ENCODE peak calls at places on chromosomes 13 and 19, in six cellular contexts. G, M, O, E, F and J are unnamed samples.

GRCh38 chr19:11479090-11479469 is 1.8 kb downstream of the ELAVL3 start:
- DNase-seq in F (no peak), M (no peak), O (no peak), E (no peak), G (no peak), J (no peak)

GRCh38 chr13:102042746-102043145 is 359.1 kb downstream of the FGF14 start:
- DNase-seq in F (no peak), E (no peak), M (no peak), O (no peak), G (no peak), J (no peak)

GRCh38 chr13:27619093-27619705 is 1.1 kb downstream of the LNX2 start:
- DNase-seq in G (no peak), M (peak; percentile 76), E (peak; percentile 72), F (no peak), O (no peak), J (no peak)

GRCh38 chr13:88802886-88803285 is 1131.7 kb downstream of the SLITRK5 start:
- DNase-seq in E (no peak), M (peak; percentile 9), O (peak; percentile 57), F (no peak), G (no peak), J (no peak)

GRCh38 chr19:9757544-9758501 is 10.7 kb downstream of the ZNF846 start:
- DNase-seq in O (peak; percentile 50), E (peak; percentile 12), F (no peak), G (no peak), M (peak; percentile 4), J (no peak)

GRCh38 chr13:105541565-105541964 is 993.9 kb downstream of the EFNB2 start:
- DNase-seq in F (no peak), G (no peak), M (no peak), O (no peak), E (no peak), J (no peak)

GRCh38 chr13:70183041-70183440 is 74.8 kb upstream of the KLHL1 start:
- DNase-seq in M (peak; percentile 60), F (no peak), O (peak; percentile 60), G (peak; percentile 0), E (no peak), J (no peak)

GRCh38 chr13:35871561-35871960 is 259.6 kb downstream of the DCLK1 start:
- DNase-seq in G (no peak), F (no peak), M (no peak), O (no peak), E (no peak), J (no peak)

GRCh38 chr19:23790641-23791488 is 32.2 kb upstream of the ZNF681 start:
- DNase-seq in M (no peak), G (no peak), E (no peak), F (no peak), O (no peak), J (no peak)

GRCh38 chr13:113802090-113802531 is 43.1 kb downstream of the TMEM255B start:
- DNase-seq in O (peak; percentile 89), E (peak; percentile 85), G (peak; percentile 31), F (no peak), M (peak; percentile 72), J (no peak)

GRCh38 chr19:38224014-38224862 is at the start of gene DPF1:
- DNase-seq in F (peak; percentile 54), G (peak; percentile 92), O (peak; percentile 92), M (peak; percentile 69), E (peak; percentile 87), J (peak; percentile 96)

GRCh38 chr19:46927106-46927505 is 66.3 kb downstream of the ARHGAP35 start:
- DNase-seq in F (no peak), E (no peak), G (no peak), O (no peak), M (no peak), J (no peak)

GRCh38 chr13:47179321-47179720 is 282.5 kb upstream of the HTR2A start:
- DNase-seq in F (no peak), E (no peak), O (no peak), M (no peak), G (no peak), J (no peak)

GRCh38 chr13:39538826-39539555 is 64.0 kb downstream of the LHFPL6 start:
- DNase-seq in G (no peak), F (no peak), O (no peak), M (peak; percentile 80), E (peak; percentile 36), J (no peak)

GRCh38 chr13:41458939-41459753 is 1.8 kb downstream of the RGCC start:
- DNase-seq in E (peak; percentile 84), G (peak; percentile 49), F (peak; percentile 28), M (peak; percentile 29), O (peak; percentile 49), J (peak; percentile 88)

GRCh38 chr13:36915106-36915505 is 4.9 kb downstream of the SMAD9 start:
- DNase-seq in M (no peak), O (peak; percentile 25), F (no peak), G (no peak), E (no peak), J (no peak)

GRCh38 chr13:79225487-79226232 is 180.4 kb downstream of the RBM26 start:
- DNase-seq in G (peak; percentile 3), O (peak; percentile 37), M (no peak), E (peak; percentile 22), F (no peak), J (no peak)

GRCh38 chr13:100203696-100204367 is 114.9 kb downstream of the PCCA start:
- DNase-seq in G (no peak), F (no peak), O (no peak), M (peak; percentile 89), E (peak; percentile 52), J (no peak)

GRCh38 chr13:33917135-33917534 is 99.2 kb downstream of the RFC3 start:
- DNase-seq in E (no peak), M (no peak), O (no peak), G (no peak), F (no peak), J (no peak)

GRCh38 chr13:23718916-23719470 is 148.8 kb downstream of the TNFRSF19 start:
- DNase-seq in E (no peak), G (no peak), O (no peak), M (no peak), F (no peak), J (no peak)

GRCh38 chr13:73058741-73059459 is at the start of gene KLF5:
- DNase-seq in E (peak; percentile 98), G (peak; percentile 97), F (peak; percentile 94), M (peak; percentile 94), O (peak; percentile 98), J (peak; percentile 97)
- H3K4me2 ChIP-seq in E (peak within 1 kb of the TSS; percentile 95), G (peak within 1 kb of the TSS; percentile 95), F (peak within 1 kb of the TSS; percentile 90), M (peak within 1 kb of the TSS; percentile 95), O (peak within 1 kb of the TSS; percentile 88), J (peak within 1 kb of the TSS; percentile 70)

DNA sequence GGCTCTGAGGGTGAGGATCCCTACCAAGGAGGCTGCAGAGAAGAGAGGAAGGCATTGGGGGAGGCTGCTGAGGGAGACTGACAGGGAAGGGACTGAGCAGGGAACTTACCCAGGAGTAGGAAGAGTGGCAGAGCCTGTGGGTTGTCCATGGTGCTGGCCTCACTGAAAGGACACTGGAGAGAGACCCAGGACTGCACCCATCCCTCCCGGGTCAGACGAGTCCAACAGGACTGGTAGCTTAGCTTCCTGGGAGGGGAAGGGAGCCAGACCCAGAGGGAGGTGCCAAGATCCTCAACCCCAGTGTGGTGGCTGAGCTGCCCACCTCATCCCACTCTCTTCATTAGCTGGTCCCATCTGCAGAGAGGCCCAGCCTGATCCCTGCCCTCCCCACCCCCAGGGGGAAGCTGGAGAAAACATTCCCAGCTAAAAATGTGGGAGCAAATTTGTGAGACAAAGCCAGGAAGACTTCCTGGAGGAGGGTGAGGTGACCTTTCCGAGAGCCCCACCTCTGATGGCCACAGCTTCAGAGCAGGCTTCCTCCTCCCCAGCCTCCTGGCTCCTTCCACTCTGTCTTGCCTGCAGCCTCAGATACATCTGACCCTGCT is at the start of gene VSIG10L:
- DNase-seq in M (no peak), G (no peak), O (peak; percentile 18), F (no peak), E (no peak), J (peak; percentile 55)
- H3K27ac ChIP-seq in M (no peak within 1 kb of the TSS), G (peak within 1 kb of the TSS; percentile 86), O (no peak within 1 kb of the TSS), F (no peak within 1 kb of the TSS), E (no peak within 1 kb of the TSS), J (no peak within 1 kb of the TSS)

GRCh38 chr19:49129238-49129583 is 9.9 kb downstream of the PPFIA3 start:
- DNase-seq in O (peak; percentile 31), M (no peak), E (no peak), F (no peak), G (no peak), J (no peak)

GRCh38 chr19:49128545-49129237 is 9.3 kb downstream of the PPFIA3 start:
- DNase-seq in O (no peak), F (no peak), M (no peak), G (no peak), E (no peak), J (no peak)

GRCh38 chr19:49127674-49128544 is 8.6 kb downstream of the PPFIA3 start:
- DNase-seq in F (peak; percentile 95), O (peak; percentile 98), M (peak; percentile 92), E (peak; percentile 98), G (peak; percentile 99), J (peak; percentile 100)

GRCh38 chr19:49126575-49126974 is 7.2 kb downstream of the PPFIA3 start:
- DNase-seq in E (no peak), G (no peak), M (no peak), O (no peak), F (no peak), J (no peak)

DNA sequence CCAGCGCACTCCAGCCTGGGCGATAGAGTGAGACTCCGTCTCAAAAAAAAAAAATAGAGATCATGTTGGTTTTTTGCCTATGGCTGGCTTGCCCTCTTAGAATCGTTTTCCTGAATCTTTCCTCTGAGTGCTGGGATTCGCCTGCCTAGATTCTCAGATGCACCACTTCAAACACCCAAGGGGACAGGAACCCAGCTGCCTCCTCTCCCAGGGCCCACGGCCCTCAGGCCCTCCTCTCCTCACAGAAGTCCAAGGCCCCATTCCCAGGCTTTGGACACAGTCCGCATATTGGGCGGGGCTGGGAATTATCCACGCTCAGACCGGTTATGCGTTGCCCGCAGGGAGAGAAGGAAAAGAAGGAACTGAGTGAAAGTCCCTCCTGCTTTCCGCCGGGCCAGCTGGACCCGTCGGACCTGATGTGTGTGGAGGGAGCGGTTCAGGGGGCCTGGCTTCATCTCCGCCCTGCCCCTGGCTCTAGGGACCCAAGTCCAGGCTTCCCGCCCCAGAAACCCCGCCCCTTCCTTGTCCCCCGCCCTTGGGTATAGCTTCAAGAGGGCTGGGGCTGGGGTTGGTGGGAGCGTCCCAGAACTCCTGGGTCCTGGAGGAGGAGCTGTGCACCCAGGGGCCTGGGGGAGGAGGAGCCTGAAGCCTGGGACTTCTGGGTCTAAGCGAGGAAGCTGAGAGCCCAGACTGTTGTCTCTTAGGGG is 5.8 kb downstream of the PPFIA3 start:
- DNase-seq in F (no peak), E (no peak), O (no peak), M (no peak), G (no peak), J (no peak)
- H3K4me2 ChIP-seq in F (no peak overlapping the region), E (no peak overlapping the region), O (no peak overlapping the region), M (no peak overlapping the region), G (no peak overlapping the region), J (no peak overlapping the region)

DNA sequence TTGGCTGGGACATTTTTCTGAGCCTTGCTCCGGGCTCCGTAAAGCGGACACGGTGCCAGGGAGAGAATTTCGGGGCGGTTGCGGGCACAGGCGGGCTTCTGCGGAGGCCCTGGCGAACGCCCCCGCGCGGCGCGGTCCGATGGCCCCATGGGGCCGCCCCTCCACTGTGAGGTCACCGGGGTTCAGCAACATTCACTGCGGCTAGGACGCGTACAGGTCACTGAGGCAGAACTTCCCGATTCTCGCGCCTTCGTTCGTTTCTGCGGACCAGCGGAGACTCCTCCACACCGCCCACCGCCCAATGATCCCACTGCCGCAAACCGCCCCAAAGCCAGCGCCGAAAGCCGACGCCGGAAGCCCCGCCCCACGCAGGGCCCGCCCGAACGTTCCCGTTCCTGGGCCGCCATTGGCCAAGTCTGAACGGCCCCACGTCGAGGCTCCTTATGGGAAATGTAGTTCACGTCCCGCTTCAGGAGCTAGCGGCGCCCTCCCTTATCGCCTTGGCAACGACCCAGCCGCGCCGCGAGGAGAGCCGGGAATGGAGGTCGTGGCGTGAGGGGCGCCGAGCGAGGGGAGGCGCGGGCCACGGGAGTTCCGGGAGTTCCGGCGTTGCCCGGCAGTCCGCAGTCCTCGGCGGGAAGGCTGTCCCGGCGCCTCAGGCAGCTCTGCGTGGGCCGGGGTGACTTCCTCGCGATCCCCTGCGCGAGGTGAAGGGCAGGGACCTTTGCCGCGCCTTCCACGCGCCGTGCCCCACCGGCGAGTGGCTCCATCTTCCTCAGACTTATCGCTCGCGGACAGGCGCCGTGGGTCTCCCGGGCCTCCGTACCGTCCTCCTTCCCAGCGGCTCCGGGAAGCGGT is at the start of gene ZNF584:
- DNase-seq in F (peak; percentile 85), M (peak; percentile 93), G (peak; percentile 96), O (peak; percentile 97), E (peak; percentile 97), J (peak; percentile 100)
- H3K27ac ChIP-seq in F (peak within 1 kb of the TSS; percentile 93), M (peak within 1 kb of the TSS; percentile 91), G (peak within 1 kb of the TSS; percentile 93), O (peak within 1 kb of the TSS; percentile 51), E (peak within 1 kb of the TSS; percentile 59), J (peak within 1 kb of the TSS; percentile 60)